ENCODE peak calls at places on chromosomes 1 and 21, in ten cellular contexts. S is M059J, C is AG09319, W is mucosa of descending colon, V is omental fat pad, H is fibroblast of pulmonary artery, K is kidney glomerular epithelial cell, F is G401, N is A549, Y is COLO829. L is an unnamed sample.
A peak's percentile ranks its signal among the peaks of the same experiment; 100 is the strongest.

GRCh38 chr1:108703939-108704338 is 8.8 kb upstream of the FNDC7 start:
- DNase-seq in N (no peak), S (no peak), V (no peak), H (no peak), K (no peak), F (no peak), Y (no peak), C (no peak), W (no peak), L (no peak)

GRCh38 chr1:111247125-111247838 is 19.8 kb downstream of the CHI3L2 start:
- DNase-seq in Y (no peak), V (no peak), W (no peak), C (no peak), S (no peak), K (no peak), H (no peak), N (no peak), F (no peak), L (no peak)

GRCh38 chr1:200530551-200531261 is 89.8 kb downstream of the KIF14 start:
- DNase-seq in H (no peak), Y (no peak), F (no peak), W (no peak), S (no peak), V (no peak), K (no peak), N (no peak), C (no peak), L (no peak)

GRCh38 chr1:241749041-241749798 is 97.1 kb downstream of the WDR64 start:
- DNase-seq in H (peak; percentile 34), V (no peak), C (no peak), K (no peak), S (peak; percentile 66), Y (no peak), W (no peak), F (no peak), N (no peak), L (no peak)

GRCh38 chr21:37139902-37140301 is 66.8 kb downstream of the TTC3 start:
- DNase-seq in H (peak; percentile 47), V (no peak), K (no peak), Y (no peak), S (peak; percentile 55), F (no peak), W (no peak), N (no peak), C (no peak), L (no peak)

GRCh38 chr1:240998024-240998423 is 359.0 kb downstream of the RGS7 start:
- DNase-seq in H (no peak), F (no peak), W (no peak), Y (no peak), C (peak; percentile 5), K (peak; percentile 52), V (no peak), S (peak; percentile 86), N (no peak), L (peak; percentile 11)

GRCh38 chr1:192518700-192519099 is 56.9 kb upstream of the RGS1 start:
- DNase-seq in H (no peak), C (no peak), V (no peak), N (no peak), K (no peak), W (no peak), S (no peak), F (no peak), Y (no peak), L (no peak)

GRCh38 chr1:248906741-248907661 is 966 bp downstream of the PGBD2 start:
- DNase-seq in V (no peak), H (peak; percentile 21), W (no peak), K (peak; percentile 45), C (no peak), F (no peak), S (peak; percentile 5), Y (no peak), N (no peak), L (no peak)

GRCh38 chr1:185483647-185484450 is 166.8 kb upstream of the IVNS1ABP start:
- DNase-seq in N (peak; percentile 81), F (no peak), S (peak; percentile 85), V (no peak), Y (peak; percentile 85), C (peak; percentile 64), K (peak; percentile 42), H (peak; percentile 80), W (no peak), L (peak; percentile 95)

GRCh38 chr21:34039678-34040382 is 33.5 kb upstream of the MRPS6 start:
- DNase-seq in C (no peak), Y (no peak), S (no peak), V (no peak), W (no peak), K (no peak), N (no peak), H (no peak), F (no peak), L (no peak)

GRCh38 chr1:207259391-207259790 is 62.1 kb upstream of the CD55 start:
- DNase-seq in W (peak; percentile 55), N (peak; percentile 33), C (no peak), V (no peak), H (peak; percentile 64), S (peak; percentile 27), K (no peak), F (no peak), Y (no peak), L (peak; percentile 22)

GRCh38 chr1:66364578-66365391 is 169.2 kb upstream of the SGIP1 start:
- DNase-seq in Y (no peak), C (no peak), V (no peak), K (peak; percentile 25), H (no peak), F (no peak), W (no peak), N (no peak), S (peak; percentile 62), L (no peak)

GRCh38 chr21:45981641-45982255 is at the start of gene COL6A1:
- DNase-seq in C (no peak), Y (peak; percentile 53), V (no peak), F (no peak), N (no peak), S (peak; percentile 74), W (peak; percentile 63), K (no peak), H (no peak), L (no peak)

GRCh38 chr1:117894078-117894477 is 35.3 kb downstream of the GDAP2 start:
- DNase-seq in H (no peak), S (no peak), K (no peak), V (no peak), N (no peak), F (no peak), W (no peak), Y (no peak), C (no peak), L (no peak)

GRCh38 chr1:58502519-58502918 is 44.0 kb downstream of the OMA1 start:
- DNase-seq in N (no peak), Y (no peak), S (no peak), F (no peak), C (no peak), H (no peak), K (no peak), V (no peak), W (no peak), L (no peak)

GRCh38 chr1:58823481-58824010 is 39.7 kb upstream of the JUN start:
- DNase-seq in F (no peak), N (peak; percentile 24), C (no peak), H (peak; percentile 72), Y (no peak), W (no peak), S (peak; percentile 88), K (peak; percentile 88), V (no peak), L (peak; percentile 76)

GRCh38 chr1:204149635-204150565 is 1.9 kb downstream of the ETNK2 start:
- DNase-seq in F (no peak), C (no peak), Y (no peak), V (no peak), H (no peak), N (no peak), S (no peak), K (no peak), W (no peak), L (no peak)

GRCh38 chr1:175237389-175237788 is 44.8 kb upstream of the KIAA0040 start:
- DNase-seq in C (no peak), V (no peak), H (no peak), S (no peak), F (no peak), Y (no peak), K (no peak), W (no peak), N (no peak), L (no peak)

GRCh38 chr1:114126696-114127095 is 27.0 kb downstream of the SYT6 start:
- DNase-seq in K (no peak), N (no peak), S (peak; percentile 40), F (peak; percentile 7), C (no peak), W (peak; percentile 7), V (no peak), Y (no peak), H (no peak), L (no peak)

GRCh38 chr21:22791986-22792560 is 1793.9 kb downstream of the NCAM2 start:
- DNase-seq in H (peak; percentile 70), C (peak; percentile 2), V (no peak), Y (peak; percentile 25), K (peak; percentile 24), W (peak; percentile 38), N (peak; percentile 32), S (peak; percentile 52), F (peak; percentile 42), L (peak; percentile 17)

GRCh38 chr1:13930151-13930550 is 230.2 kb downstream of the PRDM2 start:
- DNase-seq in C (no peak), K (no peak), V (no peak), H (peak; percentile 8), F (no peak), Y (no peak), N (peak; percentile 22), S (no peak), W (peak; percentile 42), L (no peak)

GRCh38 chr1:212138441-212138840 is 102.9 kb downstream of the DTL start:
- DNase-seq in Y (no peak), C (no peak), W (no peak), K (no peak), F (no peak), H (no peak), S (peak; percentile 18), V (no peak), N (no peak), L (no peak)

GRCh38 chr1:116340506-116341240 is 32.4 kb upstream of the ATP1A1 start:
- DNase-seq in H (no peak), Y (no peak), N (no peak), C (no peak), S (peak; percentile 38), V (no peak), W (no peak), F (no peak), K (peak; percentile 30), L (no peak)

GRCh38 chr1:152108899-152109222 is 6.4 kb downstream of the TCHH start:
- DNase-seq in C (no peak), S (no peak), H (no peak), W (peak; percentile 1), N (peak; percentile 28), K (no peak), F (no peak), Y (no peak), V (no peak), L (peak; percentile 11)

GRCh38 chr1:7476861-7477534 is 294.1 kb upstream of the VAMP3 start:
- DNase-seq in H (peak; percentile 47), W (no peak), V (no peak), S (no peak), F (peak; percentile 35), Y (no peak), N (no peak), C (no peak), K (no peak), L (no peak)

GRCh38 chr1:246043556-246043955 is 463.5 kb downstream of the SMYD3 start:
- DNase-seq in S (peak; percentile 83), H (peak; percentile 26), C (no peak), Y (no peak), N (no peak), V (no peak), F (peak; percentile 76), K (peak; percentile 77), W (no peak), L (no peak)

GRCh38 chr1:198205021-198205684 is 48.4 kb downstream of the NEK7 start:
- DNase-seq in N (no peak), S (no peak), F (no peak), V (no peak), W (no peak), C (no peak), K (no peak), Y (no peak), H (peak; percentile 39), L (no peak)

GRCh38 chr1:25642710-25643109 is 26.1 kb downstream of the MAN1C1 start:
- DNase-seq in V (no peak), F (peak; percentile 79), Y (no peak), S (no peak), K (no peak), C (peak; percentile 25), W (peak; percentile 51), H (peak; percentile 68), N (no peak), L (no peak)